ENCODE peak calls at places on chromosome 5, in six cellular contexts. B is OCI-LY7, N is HFFc6, S is lung, L is Peyer's patch, X is lower leg skin. H is an unnamed sample.

GRCh38 chr5:50595199-50595598 is 71.2 kb upstream of the PARP8 start:
- DNase-seq in B (no peak), N (peak; percentile 94), S (no peak), L (no peak), X (no peak), H (peak; percentile 75)

GRCh38 chr5:175572922-175573321 is 84.9 kb upstream of the HRH2 start:
- DNase-seq in B (no peak), N (peak; percentile 2), S (no peak), L (no peak), X (no peak), H (no peak)

GRCh38 chr5:132739232-132739631 is 1.9 kb upstream of the KIF3A start:
- DNase-seq in B (no peak), N (no peak), S (no peak), L (no peak), X (no peak), H (no peak)

GRCh38 chr5:177366528-177367322 is 9.0 kb downstream of the RGS14 start:
- DNase-seq in B (no peak), N (peak; percentile 73), S (peak; percentile 90), L (peak; percentile 42), X (peak; percentile 85), H (no peak)

GRCh38 chr5:115553082-115553481 is 8.5 kb upstream of the FEM1C start:
- DNase-seq in B (no peak), N (no peak), S (no peak), L (no peak), X (no peak), H (no peak)

GRCh38 chr5:98635631-98636030 is 137.8 kb upstream of the RGMB start:
- DNase-seq in B (no peak), N (no peak), S (no peak), L (no peak), X (no peak), H (no peak)

GRCh38 chr5:138054863-138055558 is 22.1 kb upstream of the FAM13B start:
- DNase-seq in B (no peak), N (no peak), S (no peak), L (no peak), X (no peak), H (no peak)

GRCh38 chr5:13695076-13695712 is 249.3 kb downstream of the DNAH5 start:
- DNase-seq in B (no peak), N (no peak), S (no peak), L (no peak), X (no peak), H (no peak)

GRCh38 chr5:74392698-74393431 is 247.7 kb downstream of the ENC1 start:
- DNase-seq in B (peak; percentile 18), N (peak; percentile 8), S (no peak), L (no peak), X (no peak), H (no peak)

GRCh38 chr5:16579142-16579541 is 37.7 kb downstream of the RETREG1 start:
- DNase-seq in B (no peak), N (no peak), S (no peak), L (no peak), X (no peak), H (no peak)

GRCh38 chr5:100464418-100464817 is 70.8 kb upstream of the FAM174A start:
- DNase-seq in B (no peak), N (no peak), S (no peak), L (no peak), X (no peak), H (no peak)

GRCh38 chr5:96963267-96963666 is 27.4 kb downstream of the LNPEP start:
- DNase-seq in B (peak; percentile 75), N (peak; percentile 67), S (no peak), L (peak; percentile 41), X (peak; percentile 77), H (no peak)

GRCh38 chr5:140311011-140311467 is 8.1 kb upstream of the PFDN1 start:
- DNase-seq in B (no peak), N (peak; percentile 83), S (no peak), L (no peak), X (no peak), H (no peak)

GRCh38 chr5:69007726-69008368 is 86.0 kb upstream of the SLC30A5 start:
- DNase-seq in B (peak; percentile 72), N (peak; percentile 25), S (peak; percentile 48), L (peak; percentile 51), X (peak; percentile 48), H (peak; percentile 4)

GRCh38 chr5:118791986-118792734 is 196.2 kb downstream of the DTWD2 start:
- DNase-seq in B (peak; percentile 72), N (peak; percentile 72), S (no peak), L (no peak), X (peak; percentile 30), H (peak; percentile 42)

GRCh38 chr5:56900395-56900794 is 9.0 kb upstream of the SETD9 start:
- DNase-seq in B (no peak), N (no peak), S (no peak), L (no peak), X (no peak), H (no peak)

GRCh38 chr5:56898213-56898612 is 11.2 kb upstream of the SETD9 start:
- DNase-seq in B (no peak), N (no peak), S (no peak), L (no peak), X (no peak), H (no peak)

GRCh38 chr5:56896761-56897160 is 12.6 kb upstream of the SETD9 start:
- DNase-seq in B (no peak), N (no peak), S (no peak), L (no peak), X (no peak), H (no peak)

DNA sequence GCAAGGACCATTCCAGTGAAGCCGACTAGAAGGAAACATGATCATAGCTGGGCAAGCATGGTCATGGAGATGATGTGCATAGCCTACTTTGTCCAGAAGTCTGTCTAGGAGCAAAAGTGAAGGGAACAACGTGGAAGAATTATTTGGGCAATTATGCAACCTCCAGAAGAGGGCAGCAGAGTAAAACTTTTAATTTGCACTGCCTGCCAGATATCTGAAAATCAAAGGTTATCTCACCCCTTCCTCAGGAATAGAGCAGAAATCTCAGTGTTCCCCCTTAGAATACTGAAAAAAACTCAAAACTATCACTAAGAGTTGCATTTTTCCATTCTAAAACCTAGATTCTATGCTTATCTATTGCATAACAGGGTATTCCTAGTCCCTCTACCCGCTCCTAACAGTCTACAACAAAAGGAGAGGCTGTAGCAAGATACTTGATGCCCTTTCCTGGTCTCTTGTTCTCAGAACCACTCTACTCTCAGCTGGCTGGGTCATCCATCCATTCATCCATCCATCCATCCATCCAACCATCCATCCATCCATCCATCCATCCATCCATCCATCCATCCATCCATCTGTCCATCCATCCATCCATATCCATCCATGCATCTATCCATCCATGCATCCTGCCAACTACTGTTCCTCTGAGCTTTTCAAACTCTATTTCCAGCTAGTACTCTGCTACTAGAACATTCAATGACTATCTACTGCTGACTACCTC is 8.4 kb upstream of the SETD9 start:
- DNase-seq in B (peak; percentile 65), N (peak; percentile 26), S (no peak), L (no peak), X (peak; percentile 29), H (no peak)
- TF ChIP-seq CTCF in B (peak; percentile 88), N (peak; percentile 86), S (peak; percentile 67), L (peak; percentile 89), X (no peak), H (peak; percentile 61)

GRCh38 chr5:178859625-178860521 is at the start of gene ZNF354B:
- DNase-seq in B (peak; percentile 92), N (peak; percentile 88), S (peak; percentile 90), L (peak; percentile 87), X (peak; percentile 90), H (peak; percentile 73)
- TF ChIP-seq CTCF in B (no peak), N (peak; percentile 39), S (no peak), L (peak; percentile 29), X (no peak), H (no peak)

DNA sequence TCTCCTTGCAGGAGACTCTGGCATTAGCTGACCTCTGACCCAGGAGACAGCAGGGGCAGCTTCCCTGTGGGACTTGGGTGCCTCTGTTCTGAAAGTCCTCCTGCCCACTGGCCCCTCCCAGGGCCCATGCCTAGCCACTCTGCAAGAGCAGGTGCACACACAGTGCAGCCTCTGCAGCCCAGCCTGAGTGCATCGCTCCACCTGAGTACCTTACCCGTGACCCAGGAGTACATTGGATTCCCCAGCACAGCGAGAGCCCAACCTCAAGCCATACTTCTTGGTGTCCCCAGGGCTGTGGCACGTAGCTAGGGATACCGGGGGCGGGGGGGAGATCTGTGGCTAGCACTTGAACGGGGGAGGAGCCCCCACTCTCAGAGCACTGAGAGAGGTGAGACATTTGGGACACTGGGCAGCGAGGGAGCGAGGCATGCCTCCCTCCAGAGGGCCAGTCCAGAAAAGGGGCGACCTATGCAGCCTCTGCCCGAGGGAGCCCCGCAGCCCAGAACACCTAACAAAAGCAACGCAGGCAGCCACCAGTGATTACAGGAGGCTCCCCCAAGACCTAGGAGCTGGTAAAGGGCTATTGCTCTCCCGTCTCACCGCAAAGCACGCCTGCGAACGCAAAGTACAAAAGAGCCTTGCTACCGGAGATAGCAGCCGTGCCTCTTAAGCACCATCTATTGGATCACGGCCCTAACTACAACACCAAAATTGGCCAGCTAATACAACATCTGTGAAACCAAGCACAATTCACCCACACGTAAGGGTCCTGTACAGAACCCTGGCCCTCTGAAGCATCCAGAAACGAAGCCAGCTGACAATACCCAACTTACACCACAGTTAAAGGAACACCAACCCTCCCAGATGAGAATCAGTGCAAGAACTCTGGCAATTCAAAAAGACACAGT is 826 bp upstream of the PRDM9 start:
- DNase-seq in B (no peak), N (no peak), S (no peak), L (no peak), X (no peak), H (no peak)
- TF ChIP-seq CTCF in B (no peak), N (no peak), S (no peak), L (no peak), X (no peak), H (no peak)

GRCh38 chr5:113759505-113760145 is 246.1 kb downstream of the YTHDC2 start:
- DNase-seq in B (no peak), N (no peak), S (no peak), L (no peak), X (no peak), H (no peak)

GRCh38 chr5:113760486-113760885 is 247.0 kb downstream of the YTHDC2 start:
- DNase-seq in B (no peak), N (no peak), S (no peak), L (no peak), X (no peak), H (no peak)

GRCh38 chr5:113764382-113764781 is 250.9 kb downstream of the YTHDC2 start:
- DNase-seq in B (no peak), N (no peak), S (no peak), L (no peak), X (no peak), H (no peak)

GRCh38 chr5:113757508-113757907 is 244.0 kb downstream of the YTHDC2 start:
- DNase-seq in B (no peak), N (no peak), S (no peak), L (no peak), X (no peak), H (no peak)

DNA sequence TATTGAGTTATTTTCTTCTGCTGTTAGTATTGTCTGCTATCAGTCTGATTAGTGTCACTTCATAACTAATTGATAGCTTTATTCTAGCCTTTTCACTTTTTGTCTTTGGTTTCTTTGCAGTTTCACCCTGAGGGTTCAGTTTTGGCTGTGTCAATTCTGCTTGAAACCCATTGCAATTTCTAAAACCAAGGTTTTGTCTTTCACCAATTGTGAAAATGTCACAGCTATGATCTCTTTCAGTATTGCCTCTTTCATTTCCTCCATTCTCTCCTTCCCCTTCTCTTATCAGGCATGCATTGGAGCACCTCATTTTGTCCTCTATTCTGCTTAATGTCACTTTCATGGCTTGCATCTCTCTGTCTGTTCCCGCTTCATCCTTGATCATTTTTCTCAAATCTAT is 248.1 kb downstream of the YTHDC2 start:
- DNase-seq in B (no peak), N (no peak), S (no peak), L (no peak), X (no peak), H (no peak)
- TF ChIP-seq CTCF in B (no peak), N (no peak), S (no peak), L (no peak), X (no peak), H (no peak)

H was measured in AG09319.